ENCODE peak calls at places on chromosome 19, in seven cellular contexts. U is NB4, N is tibial nerve, X is ovary, K is testis, E is uterus, T is body of pancreas. M is an unnamed sample.

GRCh38 chr19:7382694-7383093 is 34.0 kb downstream of the ARHGEF18 start:
- DNase-seq in U (no peak), N (no peak), X (no peak), K (no peak), E (no peak), T (no peak), M (no peak)

GRCh38 chr19:38173324-38174041 is 50.5 kb downstream of the DPF1 start:
- DNase-seq in U (no peak), N (no peak), X (no peak), K (no peak), E (no peak), T (peak; percentile 64), M (peak; percentile 38)

GRCh38 chr19:29965529-29965928 is 23.5 kb downstream of the URI1 start:
- DNase-seq in U (no peak), N (no peak), X (no peak), K (no peak), E (no peak), T (no peak), M (no peak)

GRCh38 chr19:56840452-56841193 is at the start of the genes PEG3 and ZIM2:
- DNase-seq in U (no peak), N (no peak), X (peak; percentile 94), K (peak; percentile 96), E (peak; percentile 88), T (peak; percentile 55), M (peak; percentile 84)

GRCh38 chr19:34560229-34560628 is 78.7 kb downstream of the WTIP start:
- DNase-seq in U (no peak), N (no peak), X (no peak), K (no peak), E (no peak), T (no peak), M (no peak)

GRCh38 chr19:17332677-17333581 is 1.7 kb downstream of the ANO8 start:
- DNase-seq in U (peak; percentile 74), N (no peak), X (no peak), K (peak; percentile 85), E (no peak), T (peak; percentile 46), M (no peak)

GRCh38 chr19:5440299-5440698 is 14.9 kb upstream of the ZNRF4 start:
- DNase-seq in U (no peak), N (no peak), X (no peak), K (no peak), E (no peak), T (no peak), M (no peak)

GRCh38 chr19:34673590-34673989 is 3.4 kb downstream of the SCGB2B2 start:
- DNase-seq in U (no peak), N (no peak), X (no peak), K (no peak), E (no peak), T (no peak), M (no peak)

GRCh38 chr19:8363803-8364771 is at the start of gene ANGPTL4:
- DNase-seq in U (peak; percentile 86), N (peak; percentile 75), X (peak; percentile 66), K (peak; percentile 77), E (peak; percentile 62), T (peak; percentile 70), M (peak; percentile 77)

GRCh38 chr19:29714953-29715694 is at the start of gene C19orf12:
- DNase-seq in U (peak; percentile 66), N (no peak), X (peak; percentile 79), K (peak; percentile 75), E (peak; percentile 47), T (peak; percentile 67), M (peak; percentile 77)

GRCh38 chr19:39052243-39052746 is 19.9 kb upstream of the FBXO27 start:
- DNase-seq in U (peak; percentile 59), N (peak; percentile 19), X (peak; percentile 45), K (peak; percentile 70), E (peak; percentile 26), T (peak; percentile 62), M (peak; percentile 46)

GRCh38 chr19:29667941-29668340 is 2.7 kb downstream of the PLEKHF1 start:
- DNase-seq in U (no peak), N (no peak), X (no peak), K (no peak), E (no peak), T (no peak), M (no peak)

GRCh38 chr19:16045171-16045570 is 31.1 kb upstream of the TPM4 start:
- DNase-seq in U (no peak), N (no peak), X (no peak), K (no peak), E (no peak), T (no peak), M (no peak)

GRCh38 chr19:30799854-30800755 is 427.9 kb downstream of the ZNF536 start:
- DNase-seq in U (peak; percentile 12), N (peak; percentile 47), X (peak; percentile 46), K (peak; percentile 75), E (no peak), T (peak; percentile 33), M (peak; percentile 57)

GRCh38 chr19:42059196-42059595 is 10.8 kb downstream of the GRIK5 start:
- DNase-seq in U (no peak), N (no peak), X (no peak), K (no peak), E (no peak), T (no peak), M (no peak)

DNA sequence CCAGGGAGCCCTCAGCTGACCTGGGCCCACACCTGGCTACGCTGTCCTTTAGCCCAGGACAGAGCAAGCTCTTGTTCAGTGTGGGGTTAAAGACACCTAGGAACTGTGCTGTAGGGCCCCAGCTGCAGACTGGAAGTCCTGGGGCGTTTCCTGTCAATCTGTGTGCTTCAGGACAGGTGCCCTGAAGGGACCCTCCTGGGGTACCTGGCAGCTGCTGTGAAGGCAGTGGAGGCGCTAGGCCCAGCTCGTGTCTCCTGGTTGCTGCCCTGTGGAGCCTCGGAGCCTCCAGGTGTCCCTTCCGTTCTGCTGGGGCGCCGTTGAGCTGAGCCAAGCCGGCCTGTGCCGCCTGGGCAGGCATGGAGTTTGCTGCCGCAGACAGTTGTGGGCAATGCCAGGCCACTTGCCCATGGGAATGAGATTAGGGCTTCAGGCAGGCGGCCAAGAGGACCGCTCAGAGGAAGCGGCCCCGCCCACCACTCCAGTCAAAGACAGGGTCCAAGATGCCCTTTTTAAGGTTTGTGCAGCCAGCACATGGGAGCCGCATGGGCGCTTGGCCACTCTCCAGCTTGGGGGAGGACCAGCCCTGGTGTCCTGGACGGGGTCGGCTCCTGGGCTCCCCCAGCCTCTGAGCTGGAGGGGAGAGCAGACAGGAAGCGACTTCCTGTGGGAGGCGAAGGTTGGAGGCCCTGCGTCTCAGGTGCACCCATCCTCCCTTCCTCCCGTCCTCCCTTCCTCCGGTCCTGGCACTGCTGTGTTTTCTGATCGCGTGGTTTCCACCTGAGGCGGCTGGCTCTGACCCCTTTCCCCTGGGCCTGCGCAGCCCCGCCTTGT is 4.0 kb downstream of the PTBP1 start:
- DNase-seq in U (no peak), N (no peak), X (peak; percentile 71), K (peak; percentile 92), E (peak; percentile 64), T (peak; percentile 80), M (peak; percentile 97)
- TF ChIP-seq POLR2A in U (no peak), N (no peak), X (no peak), K (no peak), E (no peak), T (peak; percentile 8), M (peak; percentile 29)

DNA sequence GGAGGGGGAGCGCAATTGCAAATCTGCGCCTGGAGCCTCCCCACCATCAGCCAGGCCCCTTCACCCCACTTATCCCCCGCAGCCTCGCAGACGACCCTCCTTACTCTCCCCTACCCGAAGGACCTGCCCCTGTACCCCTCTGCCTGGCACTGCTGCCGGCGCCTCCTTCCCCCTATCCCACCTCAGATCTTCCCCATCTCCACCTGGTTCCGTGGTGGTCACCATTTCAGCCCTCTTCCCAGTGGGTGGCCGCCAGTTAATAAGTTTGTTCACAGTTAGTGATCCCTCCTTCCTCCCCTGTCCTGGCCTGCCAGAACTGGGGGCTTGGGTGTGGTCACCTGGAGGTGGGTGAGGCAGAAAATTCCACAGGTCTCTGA is 397 bp downstream of the SLC44A2 start:
- DNase-seq in U (no peak), N (no peak), X (no peak), K (no peak), E (no peak), T (no peak), M (peak; percentile 12)
- TF ChIP-seq POLR2A in U (no peak), N (no peak), X (no peak), K (no peak), E (no peak), T (no peak), M (no peak)

GRCh38 chr19:45767881-45768643 is 990 bp downstream of the SIX5 start:
- DNase-seq in U (peak; percentile 74), N (peak; percentile 53), X (peak; percentile 83), K (peak; percentile 77), E (peak; percentile 75), T (peak; percentile 86), M (peak; percentile 87)
- TF ChIP-seq POLR2A in U (peak; percentile 46), N (no peak), X (peak; percentile 20), K (no peak), E (peak; percentile 29), T (peak; percentile 75), M (peak; percentile 88)

DNA sequence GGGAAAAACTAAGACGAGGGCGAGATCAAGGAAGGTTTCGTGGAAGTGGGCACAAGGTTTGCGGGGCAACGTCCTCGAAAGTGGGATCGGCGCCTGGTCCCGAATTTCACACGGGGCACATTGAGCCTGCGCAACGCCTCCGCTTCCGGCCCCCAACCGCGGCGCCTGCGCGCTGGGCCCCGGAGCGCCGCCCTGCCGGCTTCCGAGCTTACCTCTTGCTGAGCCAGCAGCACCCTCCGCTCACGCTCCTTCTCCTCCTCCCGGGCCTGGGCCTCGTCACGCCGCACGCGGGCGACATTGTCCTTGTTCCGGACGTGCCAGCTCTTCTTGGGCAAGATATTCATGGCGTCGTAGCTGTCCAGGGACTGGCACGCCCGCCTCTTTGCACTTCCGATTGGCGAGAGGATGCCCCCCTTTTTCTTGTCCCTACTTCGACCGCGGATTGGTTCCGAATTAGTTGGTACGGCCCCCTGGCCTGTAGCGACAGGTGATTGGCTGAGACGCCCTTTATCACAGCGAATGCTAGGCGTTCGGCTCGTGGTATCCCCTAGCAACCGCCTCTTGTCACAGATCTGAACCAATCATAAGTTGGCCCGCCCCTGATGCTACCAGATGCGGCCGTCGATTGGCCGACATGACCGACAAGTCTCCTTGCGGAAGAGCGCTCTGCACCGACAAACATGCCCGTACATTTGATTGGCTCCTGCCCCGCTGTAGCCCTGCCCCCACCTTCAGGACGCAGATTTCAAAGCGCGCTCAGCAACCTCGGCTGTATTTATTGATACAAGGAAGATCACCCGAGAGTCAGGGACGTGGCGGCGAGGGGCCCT is at the start of gene LENG1:
- DNase-seq in U (peak; percentile 99), N (peak; percentile 100), X (peak; percentile 99), K (peak; percentile 100), E (peak; percentile 100), T (peak; percentile 100), M (peak; percentile 100)
- TF ChIP-seq POLR2A in U (peak; percentile 72), N (no peak), X (peak; percentile 83), K (no peak), E (peak; percentile 31), T (peak; percentile 82), M (peak; percentile 67)

DNA sequence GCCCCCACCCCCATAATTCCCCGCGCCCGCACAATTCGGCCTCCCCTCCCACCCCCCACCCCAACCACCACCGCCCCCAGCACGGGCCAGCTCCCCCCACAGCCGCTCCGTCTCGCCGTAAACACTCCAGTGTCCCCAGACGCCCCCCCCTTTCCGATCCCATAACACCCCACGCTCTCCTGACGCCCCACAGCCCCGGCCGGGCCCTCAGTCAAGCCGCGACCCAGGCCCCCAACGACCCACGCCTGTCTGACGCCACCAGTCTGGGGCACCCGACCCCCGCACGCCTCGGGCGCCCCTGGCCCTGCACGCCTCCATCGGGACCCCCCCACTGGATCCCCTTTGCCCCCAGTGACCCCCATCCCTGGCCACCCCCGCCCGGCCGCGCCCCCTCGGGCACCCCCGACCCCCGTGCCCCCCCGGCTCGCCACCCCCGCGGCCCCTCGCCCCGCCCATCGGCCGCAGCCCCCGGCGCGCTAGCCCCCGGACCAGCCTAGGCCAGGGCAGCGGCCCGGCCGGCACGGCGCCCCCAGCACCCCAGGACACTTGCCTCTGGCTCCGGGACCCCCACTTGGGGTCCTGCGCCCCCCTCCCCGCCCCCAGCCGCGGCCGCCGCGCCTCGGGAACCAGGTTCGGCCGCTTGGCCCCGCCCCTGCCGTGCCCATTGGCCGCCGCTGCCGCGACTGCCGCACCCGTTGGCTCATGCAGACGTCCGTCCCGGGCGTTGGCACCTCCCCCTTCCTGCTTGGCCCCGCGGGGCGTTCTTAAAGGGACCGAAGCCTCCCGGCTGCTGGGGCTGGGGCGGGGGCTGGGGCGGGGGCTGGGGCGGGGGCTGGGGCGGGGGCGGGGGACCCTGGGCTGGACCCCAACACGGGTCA is at the start of gene FKBP8:
- DNase-seq in U (peak; percentile 90), N (peak; percentile 91), X (peak; percentile 96), K (peak; percentile 96), E (peak; percentile 93), T (peak; percentile 93), M (peak; percentile 95)
- TF ChIP-seq POLR2A in U (no peak), N (no peak), X (no peak), K (no peak), E (no peak), T (no peak), M (no peak)

M was measured in thyroid gland.